ENCODE peak calls at places on chromosomes 7 and 10, in eight cellular contexts. One of them, this sample, is unnamed.

GRCh38 chr10:24556137-24556536 is 167.6 kb downstream of the ARHGAP21 start:
- DNase-seq in activated T-cell treated with anti-CD3 and anti-CD28 coated beads, Interleukin-2, amount 50 U/mL, for 72 hours: no peak
- DNase-seq in mucosa of descending colon: no peak
- DNase-seq in NCI-H1694 treated with DMSO at 0.1 percent for 48 hours: no peak
- DNase-seq in KBM-7: peak
- DNase-seq in MG63: no peak
- DNase-seq in RCC 7860: no peak
- DNase-seq in AG04450: no peak
- DNase-seq in this sample: no peak

GRCh38 chr10:12768156-12768731 is 233.3 kb downstream of the CCDC3 start:
- DNase-seq in KBM-7: no peak
- DNase-seq in mucosa of descending colon: no peak
- DNase-seq in MG63: no peak
- DNase-seq in activated T-cell treated with anti-CD3 and anti-CD28 coated beads, Interleukin-2, amount 50 U/mL, for 72 hours: no peak
- DNase-seq in RCC 7860: peak
- DNase-seq in AG04450: no peak
- DNase-seq in NCI-H1694 treated with DMSO at 0.1 percent for 48 hours: no peak
- DNase-seq in this sample: peak

GRCh38 chr7:72411419-72411818 is 719 bp downstream of the CALN1 start:
- DNase-seq in NCI-H1694 treated with DMSO at 0.1 percent for 48 hours: no peak
- DNase-seq in AG04450: no peak
- DNase-seq in mucosa of descending colon: no peak
- DNase-seq in KBM-7: no peak
- DNase-seq in activated T-cell treated with anti-CD3 and anti-CD28 coated beads, Interleukin-2, amount 50 U/mL, for 72 hours: no peak
- DNase-seq in RCC 7860: no peak
- DNase-seq in MG63: no peak
- DNase-seq in this sample: no peak

GRCh38 chr10:112232670-112233069 is 49.1 kb upstream of the GPAM start:
- DNase-seq in mucosa of descending colon: no peak
- DNase-seq in AG04450: no peak
- DNase-seq in activated T-cell treated with anti-CD3 and anti-CD28 coated beads, Interleukin-2, amount 50 U/mL, for 72 hours: no peak
- DNase-seq in MG63: no peak
- DNase-seq in KBM-7: no peak
- DNase-seq in RCC 7860: no peak
- DNase-seq in NCI-H1694 treated with DMSO at 0.1 percent for 48 hours: no peak
- DNase-seq in this sample: no peak

GRCh38 chr10:102628451-102628911 is 15.8 kb upstream of the TRIM8 start:
- DNase-seq in AG04450: no peak
- DNase-seq in NCI-H1694 treated with DMSO at 0.1 percent for 48 hours: no peak
- DNase-seq in MG63: no peak
- DNase-seq in KBM-7: no peak
- DNase-seq in activated T-cell treated with anti-CD3 and anti-CD28 coated beads, Interleukin-2, amount 50 U/mL, for 72 hours: no peak
- DNase-seq in mucosa of descending colon: peak
- DNase-seq in RCC 7860: peak
- DNase-seq in this sample: no peak

GRCh38 chr10:86366033-86366901 is at the start of gene GRID1:
- DNase-seq in mucosa of descending colon: peak
- DNase-seq in NCI-H1694 treated with DMSO at 0.1 percent for 48 hours: peak
- DNase-seq in MG63: peak
- DNase-seq in activated T-cell treated with anti-CD3 and anti-CD28 coated beads, Interleukin-2, amount 50 U/mL, for 72 hours: peak
- DNase-seq in KBM-7: peak
- DNase-seq in RCC 7860: no peak
- DNase-seq in AG04450: no peak
- DNase-seq in this sample: no peak

GRCh38 chr10:123018531-123018930 is 9.7 kb downstream of the ACADSB start:
- DNase-seq in KBM-7: no peak
- DNase-seq in NCI-H1694 treated with DMSO at 0.1 percent for 48 hours: no peak
- DNase-seq in AG04450: no peak
- DNase-seq in MG63: no peak
- DNase-seq in mucosa of descending colon: no peak
- DNase-seq in activated T-cell treated with anti-CD3 and anti-CD28 coated beads, Interleukin-2, amount 50 U/mL, for 72 hours: no peak
- DNase-seq in RCC 7860: no peak
- DNase-seq in this sample: no peak

GRCh38 chr10:69953851-69954250 is 98.8 kb upstream of the MACROH2A2 start:
- DNase-seq in mucosa of descending colon: no peak
- DNase-seq in AG04450: no peak
- DNase-seq in activated T-cell treated with anti-CD3 and anti-CD28 coated beads, Interleukin-2, amount 50 U/mL, for 72 hours: no peak
- DNase-seq in RCC 7860: no peak
- DNase-seq in NCI-H1694 treated with DMSO at 0.1 percent for 48 hours: no peak
- DNase-seq in KBM-7: no peak
- DNase-seq in MG63: no peak
- DNase-seq in this sample: no peak

GRCh38 chr7:49112222-49112621 is 187.9 kb downstream of the CDC14C start:
- DNase-seq in activated T-cell treated with anti-CD3 and anti-CD28 coated beads, Interleukin-2, amount 50 U/mL, for 72 hours: no peak
- DNase-seq in NCI-H1694 treated with DMSO at 0.1 percent for 48 hours: no peak
- DNase-seq in mucosa of descending colon: no peak
- DNase-seq in KBM-7: no peak
- DNase-seq in RCC 7860: no peak
- DNase-seq in AG04450: no peak
- DNase-seq in MG63: no peak
- DNase-seq in this sample: no peak